ENCODE peak calls at places on chromosomes 16 and 17, in ten cellular contexts. One of them, this sample, is unnamed.

GRCh38 chr17:77498056-77498785 is 357.5 kb downstream of the SEC14L1 start:
- DNase-seq in heart right ventricle: no peak
- DNase-seq in RWPE2: no peak
- DNase-seq in suprapubic skin: peak; percentile 60
- DNase-seq in IMR-90: no peak
- DNase-seq in cardiac muscle cell: no peak
- DNase-seq in left ventricle myocardium inferior: no peak
- DNase-seq in MM.1S: no peak
- DNase-seq in Peyer's patch: no peak
- DNase-seq in upper lobe of right lung: peak; percentile 56
- DNase-seq in this sample: peak; percentile 44

GRCh38 chr17:60079401-60079861 is 710 bp upstream of the HEATR6 start:
- DNase-seq in heart right ventricle: no peak
- DNase-seq in RWPE2: no peak
- DNase-seq in left ventricle myocardium inferior: no peak
- DNase-seq in suprapubic skin: no peak
- DNase-seq in MM.1S: no peak
- DNase-seq in upper lobe of right lung: no peak
- DNase-seq in cardiac muscle cell: peak; percentile 50
- DNase-seq in IMR-90: no peak
- DNase-seq in Peyer's patch: no peak
- DNase-seq in this sample: no peak

GRCh38 chr16:53091508-53092211 is 36.9 kb downstream of the CHD9 start:
- DNase-seq in cardiac muscle cell: peak; percentile 94
- DNase-seq in RWPE2: no peak
- DNase-seq in IMR-90: peak; percentile 92
- DNase-seq in suprapubic skin: peak; percentile 84
- DNase-seq in heart right ventricle: peak; percentile 71
- DNase-seq in Peyer's patch: no peak
- DNase-seq in MM.1S: no peak
- DNase-seq in left ventricle myocardium inferior: peak; percentile 67
- DNase-seq in upper lobe of right lung: no peak
- DNase-seq in this sample: no peak

GRCh38 chr17:17119533-17119932 is 77.3 kb downstream of the MPRIP start:
- DNase-seq in MM.1S: no peak
- DNase-seq in heart right ventricle: no peak
- DNase-seq in Peyer's patch: no peak
- DNase-seq in IMR-90: peak; percentile 86
- DNase-seq in left ventricle myocardium inferior: no peak
- DNase-seq in cardiac muscle cell: peak; percentile 29
- DNase-seq in upper lobe of right lung: no peak
- DNase-seq in RWPE2: no peak
- DNase-seq in suprapubic skin: no peak
- DNase-seq in this sample: peak; percentile 42

GRCh38 chr16:578870-579405 is 9.2 kb downstream of the PIGQ start:
- DNase-seq in IMR-90: peak; percentile 65
- DNase-seq in RWPE2: no peak
- DNase-seq in heart right ventricle: peak; percentile 57
- DNase-seq in suprapubic skin: no peak
- DNase-seq in cardiac muscle cell: peak; percentile 89
- DNase-seq in MM.1S: peak; percentile 85
- DNase-seq in upper lobe of right lung: peak; percentile 91
- DNase-seq in left ventricle myocardium inferior: peak; percentile 74
- DNase-seq in Peyer's patch: peak; percentile 90
- DNase-seq in this sample: peak; percentile 42

GRCh38 chr17:75909812-75910274 is 5.2 kb upstream of the MRPL38 start:
- DNase-seq in cardiac muscle cell: no peak
- DNase-seq in upper lobe of right lung: peak; percentile 65
- DNase-seq in suprapubic skin: no peak
- DNase-seq in left ventricle myocardium inferior: no peak
- DNase-seq in heart right ventricle: no peak
- DNase-seq in RWPE2: peak; percentile 69
- DNase-seq in IMR-90: peak; percentile 13
- DNase-seq in Peyer's patch: peak; percentile 48
- DNase-seq in MM.1S: no peak
- DNase-seq in this sample: no peak

GRCh38 chr17:35011671-35012216 is 31.4 kb downstream of the LIG3 start:
- DNase-seq in RWPE2: no peak
- DNase-seq in left ventricle myocardium inferior: no peak
- DNase-seq in heart right ventricle: no peak
- DNase-seq in IMR-90: peak; percentile 11
- DNase-seq in suprapubic skin: no peak
- DNase-seq in cardiac muscle cell: no peak
- DNase-seq in MM.1S: no peak
- DNase-seq in upper lobe of right lung: no peak
- DNase-seq in Peyer's patch: no peak
- DNase-seq in this sample: no peak

GRCh38 chr17:81917565-81918332 is at the start of gene SIRT7:
- DNase-seq in suprapubic skin: no peak
- DNase-seq in Peyer's patch: peak; percentile 94
- DNase-seq in heart right ventricle: peak; percentile 65
- DNase-seq in IMR-90: peak; percentile 58
- DNase-seq in MM.1S: peak; percentile 83
- DNase-seq in left ventricle myocardium inferior: peak; percentile 75
- DNase-seq in cardiac muscle cell: peak; percentile 75
- DNase-seq in upper lobe of right lung: peak; percentile 90
- DNase-seq in RWPE2: no peak
- DNase-seq in this sample: peak; percentile 83

GRCh38 chr16:54194008-54194731 is 92.4 kb downstream of the IRX3 start:
- DNase-seq in RWPE2: no peak
- DNase-seq in cardiac muscle cell: peak; percentile 84
- DNase-seq in left ventricle myocardium inferior: peak; percentile 91
- DNase-seq in IMR-90: no peak
- DNase-seq in upper lobe of right lung: peak; percentile 89
- DNase-seq in heart right ventricle: peak; percentile 88
- DNase-seq in MM.1S: no peak
- DNase-seq in Peyer's patch: no peak
- DNase-seq in suprapubic skin: peak; percentile 95
- DNase-seq in this sample: no peak

GRCh38 chr16:54191592-54191991 is 95.0 kb downstream of the IRX3 start:
- DNase-seq in MM.1S: no peak
- DNase-seq in heart right ventricle: no peak
- DNase-seq in RWPE2: no peak
- DNase-seq in suprapubic skin: no peak
- DNase-seq in upper lobe of right lung: no peak
- DNase-seq in IMR-90: no peak
- DNase-seq in cardiac muscle cell: no peak
- DNase-seq in left ventricle myocardium inferior: no peak
- DNase-seq in Peyer's patch: no peak
- DNase-seq in this sample: no peak

GRCh38 chr16:54193656-54194007 is 93.0 kb downstream of the IRX3 start:
- DNase-seq in Peyer's patch: peak; percentile 58
- DNase-seq in IMR-90: peak; percentile 25
- DNase-seq in heart right ventricle: peak; percentile 82
- DNase-seq in upper lobe of right lung: peak; percentile 92
- DNase-seq in cardiac muscle cell: peak; percentile 84
- DNase-seq in RWPE2: no peak
- DNase-seq in suprapubic skin: peak; percentile 91
- DNase-seq in left ventricle myocardium inferior: peak; percentile 83
- DNase-seq in MM.1S: peak; percentile 50
- DNase-seq in this sample: peak; percentile 5

GRCh38 chr16:54191163-54191562 is 95.4 kb downstream of the IRX3 start:
- DNase-seq in IMR-90: no peak
- DNase-seq in suprapubic skin: no peak
- DNase-seq in RWPE2: no peak
- DNase-seq in upper lobe of right lung: no peak
- DNase-seq in heart right ventricle: no peak
- DNase-seq in cardiac muscle cell: no peak
- DNase-seq in MM.1S: no peak
- DNase-seq in left ventricle myocardium inferior: no peak
- DNase-seq in Peyer's patch: no peak
- DNase-seq in this sample: no peak

DNA sequence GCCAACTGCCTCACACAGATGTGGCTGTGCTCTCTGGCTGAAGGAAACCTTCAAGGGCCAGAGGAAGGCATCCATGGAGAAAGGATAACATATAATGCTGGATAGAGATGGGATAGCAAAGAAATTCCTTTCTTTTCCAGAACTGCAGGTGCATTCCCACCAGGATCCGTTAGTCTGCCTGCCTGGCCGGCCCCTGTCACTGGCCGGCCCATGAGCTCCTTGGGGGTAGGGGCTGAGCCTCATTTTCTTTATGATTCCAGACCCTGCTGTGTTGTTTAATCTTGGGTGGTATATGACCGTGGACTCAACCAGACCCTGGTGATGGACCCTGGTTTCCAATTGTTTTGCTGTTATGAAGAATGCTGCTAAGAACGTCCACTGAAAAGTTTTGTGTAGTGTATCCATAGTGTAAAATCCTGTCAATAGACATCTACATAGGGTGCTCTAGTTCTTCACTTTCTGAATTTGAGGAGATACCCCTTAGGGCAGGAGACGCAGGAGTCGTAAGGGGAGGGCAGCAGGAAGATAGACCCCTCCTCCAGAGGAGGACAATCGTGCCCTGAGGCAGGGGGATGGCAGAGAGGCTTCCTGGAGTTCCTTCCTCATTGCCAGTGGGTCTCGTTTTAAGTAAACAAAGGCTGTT is 93.5 kb downstream of the IRX3 start:
- DNase-seq in heart right ventricle: no peak
- DNase-seq in Peyer's patch: no peak
- DNase-seq in suprapubic skin: no peak
- DNase-seq in left ventricle myocardium inferior: no peak
- DNase-seq in MM.1S: no peak
- DNase-seq in IMR-90: no peak
- DNase-seq in RWPE2: no peak
- DNase-seq in upper lobe of right lung: no peak
- DNase-seq in cardiac muscle cell: no peak
- DNase-seq in this sample: no peak
- H3K4me3 ChIP-seq in heart right ventricle: no peak overlapping the region
- H3K4me3 ChIP-seq in Peyer's patch: no peak overlapping the region
- H3K4me3 ChIP-seq in suprapubic skin: peak overlapping the region; percentile 39
- H3K4me3 ChIP-seq in left ventricle myocardium inferior: peak overlapping the region; percentile 53
- H3K4me3 ChIP-seq in MM.1S: no peak overlapping the region
- H3K4me3 ChIP-seq in IMR-90: no peak overlapping the region
- H3K4me3 ChIP-seq in RWPE2: no peak overlapping the region
- H3K4me3 ChIP-seq in upper lobe of right lung: no peak overlapping the region
- H3K4me3 ChIP-seq in cardiac muscle cell: no peak overlapping the region
- H3K4me3 ChIP-seq in this sample: no peak overlapping the region

GRCh38 chr16:70764632-70765031 is 36.3 kb downstream of the VAC14 start:
- DNase-seq in RWPE2: no peak
- DNase-seq in upper lobe of right lung: no peak
- DNase-seq in suprapubic skin: no peak
- DNase-seq in Peyer's patch: no peak
- DNase-seq in MM.1S: no peak
- DNase-seq in IMR-90: no peak
- DNase-seq in heart right ventricle: no peak
- DNase-seq in left ventricle myocardium inferior: no peak
- DNase-seq in cardiac muscle cell: no peak
- DNase-seq in this sample: no peak

GRCh38 chr16:70768205-70768580 is 32.8 kb downstream of the VAC14 start:
- DNase-seq in heart right ventricle: no peak
- DNase-seq in MM.1S: no peak
- DNase-seq in Peyer's patch: no peak
- DNase-seq in upper lobe of right lung: no peak
- DNase-seq in cardiac muscle cell: no peak
- DNase-seq in IMR-90: no peak
- DNase-seq in suprapubic skin: no peak
- DNase-seq in RWPE2: no peak
- DNase-seq in left ventricle myocardium inferior: no peak
- DNase-seq in this sample: no peak

GRCh38 chr16:70765491-70765890 is 35.5 kb downstream of the VAC14 start:
- DNase-seq in IMR-90: no peak
- DNase-seq in RWPE2: no peak
- DNase-seq in heart right ventricle: no peak
- DNase-seq in cardiac muscle cell: no peak
- DNase-seq in MM.1S: no peak
- DNase-seq in upper lobe of right lung: no peak
- DNase-seq in suprapubic skin: no peak
- DNase-seq in left ventricle myocardium inferior: no peak
- DNase-seq in Peyer's patch: no peak
- DNase-seq in this sample: no peak

GRCh38 chr16:70767377-70768204 is 33.4 kb downstream of the VAC14 start:
- DNase-seq in left ventricle myocardium inferior: no peak
- DNase-seq in heart right ventricle: no peak
- DNase-seq in IMR-90: no peak
- DNase-seq in Peyer's patch: no peak
- DNase-seq in cardiac muscle cell: no peak
- DNase-seq in RWPE2: no peak
- DNase-seq in MM.1S: no peak
- DNase-seq in suprapubic skin: no peak
- DNase-seq in upper lobe of right lung: no peak
- DNase-seq in this sample: no peak

GRCh38 chr16:70766176-70766575 is 34.8 kb downstream of the VAC14 start:
- DNase-seq in RWPE2: no peak
- DNase-seq in Peyer's patch: no peak
- DNase-seq in cardiac muscle cell: no peak
- DNase-seq in MM.1S: no peak
- DNase-seq in IMR-90: no peak
- DNase-seq in upper lobe of right lung: no peak
- DNase-seq in heart right ventricle: no peak
- DNase-seq in suprapubic skin: no peak
- DNase-seq in left ventricle myocardium inferior: no peak
- DNase-seq in this sample: no peak
- H3K27ac ChIP-seq in RWPE2: no peak overlapping the region
- H3K27ac ChIP-seq in Peyer's patch: no peak overlapping the region
- H3K27ac ChIP-seq in cardiac muscle cell: no peak overlapping the region
- H3K27ac ChIP-seq in MM.1S: no peak overlapping the region
- H3K27ac ChIP-seq in IMR-90: no peak overlapping the region
- H3K27ac ChIP-seq in upper lobe of right lung: no peak overlapping the region
- H3K27ac ChIP-seq in heart right ventricle: no peak overlapping the region
- H3K27ac ChIP-seq in suprapubic skin: no peak overlapping the region
- H3K27ac ChIP-seq in left ventricle myocardium inferior: no peak overlapping the region
- H3K27ac ChIP-seq in this sample: no peak overlapping the region

DNA sequence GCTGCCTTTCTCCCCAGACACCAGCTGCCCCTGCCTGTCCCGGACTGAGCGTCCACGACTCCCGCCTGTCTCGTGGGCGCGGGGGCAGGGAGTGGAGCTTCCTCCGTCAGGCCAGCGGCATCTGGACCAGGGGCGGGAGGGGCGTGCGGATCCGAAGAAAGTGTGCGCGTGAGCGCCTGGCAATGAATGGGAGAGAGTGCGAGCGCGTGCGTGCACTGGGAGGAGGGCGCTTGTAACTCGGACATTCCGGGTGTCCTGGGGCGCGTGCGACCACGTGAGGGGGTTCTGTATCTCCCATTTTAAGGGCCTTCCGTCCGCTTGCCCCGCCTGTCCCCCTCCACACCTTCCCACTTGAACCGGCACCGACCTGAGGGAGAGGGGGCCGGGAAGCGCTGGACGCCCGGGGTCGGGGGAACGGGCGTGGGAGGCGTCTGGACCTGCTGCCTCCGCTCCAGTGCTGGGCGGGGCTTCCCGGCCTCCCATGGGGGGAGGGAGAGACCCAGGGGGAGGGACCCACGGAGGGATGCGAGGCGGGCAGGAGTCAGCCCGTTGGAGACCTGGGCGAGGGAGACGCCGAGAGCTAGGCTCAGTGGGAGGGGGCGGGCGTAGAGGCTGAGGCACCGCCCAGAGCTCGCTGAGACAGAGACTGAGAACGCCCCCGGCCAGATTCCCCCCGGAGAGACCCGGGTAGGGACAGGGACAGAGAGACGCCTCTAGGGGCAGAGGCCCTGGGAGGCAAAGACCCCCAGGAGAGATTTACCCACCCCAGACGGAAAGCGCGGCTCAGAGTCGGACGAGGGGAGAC is at the start of gene KREMEN2:
- DNase-seq in left ventricle myocardium inferior: no peak
- DNase-seq in heart right ventricle: no peak
- DNase-seq in suprapubic skin: no peak
- DNase-seq in IMR-90: no peak
- DNase-seq in MM.1S: no peak
- DNase-seq in upper lobe of right lung: no peak
- DNase-seq in cardiac muscle cell: no peak
- DNase-seq in Peyer's patch: no peak
- DNase-seq in RWPE2: peak; percentile 87
- DNase-seq in this sample: no peak
- TF ChIP-seq CTCF in left ventricle myocardium inferior: no peak
- TF ChIP-seq CTCF in heart right ventricle: no peak
- TF ChIP-seq CTCF in suprapubic skin: no peak
- TF ChIP-seq CTCF in IMR-90: no peak
- TF ChIP-seq CTCF in MM.1S: no peak
- TF ChIP-seq CTCF in upper lobe of right lung: no peak
- TF ChIP-seq CTCF in cardiac muscle cell: no peak
- TF ChIP-seq CTCF in Peyer's patch: no peak
- TF ChIP-seq CTCF in RWPE2: no peak
- TF ChIP-seq CTCF in this sample: no peak

GRCh38 chr16:35753559-35754390 is 2294.4 kb downstream of the TP53TG3F start:
- DNase-seq in heart right ventricle: no peak
- DNase-seq in IMR-90: no peak
- DNase-seq in Peyer's patch: no peak
- DNase-seq in cardiac muscle cell: no peak
- DNase-seq in suprapubic skin: peak; percentile 72
- DNase-seq in upper lobe of right lung: no peak
- DNase-seq in MM.1S: no peak
- DNase-seq in left ventricle myocardium inferior: no peak
- DNase-seq in RWPE2: no peak
- DNase-seq in this sample: no peak
- H3K4me3 ChIP-seq in heart right ventricle: no peak overlapping the region
- H3K4me3 ChIP-seq in IMR-90: no peak overlapping the region
- H3K4me3 ChIP-seq in Peyer's patch: no peak overlapping the region
- H3K4me3 ChIP-seq in cardiac muscle cell: no peak overlapping the region
- H3K4me3 ChIP-seq in suprapubic skin: no peak overlapping the region
- H3K4me3 ChIP-seq in upper lobe of right lung: no peak overlapping the region
- H3K4me3 ChIP-seq in MM.1S: no peak overlapping the region
- H3K4me3 ChIP-seq in left ventricle myocardium inferior: no peak overlapping the region
- H3K4me3 ChIP-seq in RWPE2: no peak overlapping the region
- H3K4me3 ChIP-seq in this sample: no peak overlapping the region

This sample was measured in CD8-positive, alpha-beta T cell.